ENCODE peak calls at places on chromosomes 16 and 17, in ten cellular contexts. U, E, I, H, J, W, S, F, O and Q are unnamed samples. For H3K36me3, the result is how much of the 10 kb centered on the place peaks cover.

GRCh38 chr16:19595043-19595767 is 39.7 kb downstream of the VPS35L start:
- DNase-seq in U (no peak), E (no peak), I (peak), H (peak), J (peak), W (no peak), S (peak), F (no peak), O (peak), Q (no peak)

GRCh38 chr17:12024332-12024731 is 3.7 kb downstream of the MAP2K4 start:
- DNase-seq in U (peak), E (no peak), I (no peak), H (peak), J (peak), W (no peak), S (no peak), F (peak), O (no peak), Q (no peak)

GRCh38 chr16:75250089-75250808 is 1.2 kb downstream of the BCAR1 start:
- DNase-seq in U (no peak), E (no peak), I (peak), H (peak), J (no peak), W (no peak), S (peak), F (no peak), O (peak), Q (no peak)

GRCh38 chr16:56203052-56203451 is 11.8 kb downstream of the GNAO1 start:
- DNase-seq in U (peak), E (no peak), I (no peak), H (no peak), J (no peak), W (peak), S (no peak), F (peak), O (peak), Q (no peak)

GRCh38 chr17:1107777-1108559 is 71.8 kb downstream of the ABR start:
- DNase-seq in U (peak), E (no peak), I (no peak), H (no peak), J (no peak), W (peak), S (no peak), F (no peak), O (peak), Q (no peak)

GRCh38 chr17:73952498-73953205 is 250.8 kb upstream of the RPL38 start:
- DNase-seq in U (no peak), E (peak), I (no peak), H (no peak), J (no peak), W (peak), S (no peak), F (no peak), O (peak), Q (peak)

GRCh38 chr17:50719924-50720805 is 762 bp downstream of the LUC7L3 start:
- DNase-seq in U (no peak), E (no peak), I (no peak), H (peak), J (no peak), W (no peak), S (no peak), F (no peak), O (no peak), Q (no peak)

GRCh38 chr17:64147110-64148016 is 17.4 kb upstream of the ERN1 start:
- DNase-seq in U (peak), E (no peak), I (no peak), H (peak), J (no peak), W (no peak), S (no peak), F (no peak), O (no peak), Q (no peak)

GRCh38 chr17:20223808-20224328 is 214.7 kb downstream of the SPECC1 start:
- DNase-seq in U (peak), E (no peak), I (no peak), H (peak), J (no peak), W (peak), S (no peak), F (no peak), O (no peak), Q (no peak)

GRCh38 chr17:37847811-37848331 is 76.3 kb upstream of the TBC1D3K start:
- DNase-seq in U (peak), E (no peak), I (no peak), H (no peak), J (no peak), W (no peak), S (no peak), F (no peak), O (no peak), Q (no peak)

GRCh38 chr16:89172901-89173628 is 1.5 kb downstream of the CDH15 start:
- DNase-seq in U (no peak), E (no peak), I (no peak), H (no peak), J (no peak), W (no peak), S (no peak), F (no peak), O (no peak), Q (no peak)

GRCh38 chr16:89172171-89172900 is 788 bp downstream of the CDH15 start:
- DNase-seq in U (no peak), E (no peak), I (no peak), H (no peak), J (no peak), W (no peak), S (no peak), F (no peak), O (no peak), Q (no peak)

GRCh38 chr16:89170346-89171215 is 967 bp upstream of the CDH15 start:
- DNase-seq in U (no peak), E (no peak), I (no peak), H (peak), J (no peak), W (peak), S (peak), F (peak), O (no peak), Q (peak)

GRCh38 chr16:89169778-89170177 is 1.8 kb upstream of the CDH15 start:
- DNase-seq in U (no peak), E (no peak), I (no peak), H (no peak), J (no peak), W (no peak), S (no peak), F (no peak), O (no peak), Q (no peak)

DNA sequence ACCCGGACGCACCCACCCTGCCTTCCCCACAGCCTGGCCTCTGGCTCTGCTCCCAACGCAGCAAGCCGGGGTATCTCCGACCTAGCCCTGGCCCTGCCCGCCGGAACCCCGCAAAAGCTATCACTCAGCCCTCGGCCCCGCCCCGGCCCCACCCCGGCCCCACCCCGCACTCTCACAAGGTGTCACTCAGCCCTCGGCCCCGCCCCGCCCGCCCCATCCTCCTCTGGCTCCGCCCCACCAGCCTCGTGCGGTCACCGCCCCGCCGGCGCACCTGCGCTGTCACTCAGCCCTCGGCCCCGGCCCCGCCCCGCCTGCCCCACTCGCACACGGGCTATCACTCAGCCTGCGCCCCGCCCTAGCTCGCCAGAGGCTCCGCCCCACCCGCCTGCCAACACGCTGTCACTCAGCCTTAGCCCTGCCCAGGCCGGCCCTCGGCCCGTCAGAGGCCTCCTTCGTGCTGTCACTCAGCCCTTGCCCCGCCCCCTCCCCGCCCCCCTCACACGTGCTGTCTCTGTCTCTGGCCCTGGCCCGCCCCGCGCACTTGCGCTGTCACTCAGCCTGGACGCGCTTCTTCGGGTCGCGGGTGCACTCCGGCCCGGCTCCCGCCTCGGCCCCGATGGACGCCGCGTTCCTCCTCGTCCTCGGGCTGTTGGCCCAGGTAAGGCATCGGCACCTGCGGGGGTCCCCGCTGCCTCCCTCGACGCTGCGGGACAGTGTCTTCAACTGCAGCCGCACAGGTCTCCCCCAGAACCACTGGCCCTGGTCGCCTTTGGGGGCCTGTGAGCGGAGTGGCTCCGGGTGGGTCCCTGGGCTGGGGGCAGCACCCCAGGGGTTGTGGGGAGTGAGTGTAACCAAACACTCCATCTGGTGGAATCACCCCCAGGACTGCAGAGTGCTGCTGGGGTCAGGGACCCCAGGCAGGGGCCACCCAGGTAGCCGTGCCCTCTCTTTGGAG is at the start of gene CDH15:
- DNase-seq in U (peak), E (peak), I (peak), H (peak), J (peak), W (peak), S (peak), F (peak), O (peak), Q (peak)
- H3K4me3 ChIP-seq in U (peak), E (peak), I (peak), H (peak), J (no peak), W (peak), S (no peak), F (peak), O (peak), Q (peak)

GRCh38 chr17:34616148-34616547 is 36.8 kb downstream of the TMEM132E start:
- DNase-seq in U (no peak), E (peak), I (no peak), H (no peak), J (no peak), W (no peak), S (no peak), F (no peak), O (no peak), Q (no peak)

GRCh38 chr17:34619687-34620217 is 40.4 kb downstream of the TMEM132E start:
- DNase-seq in U (no peak), E (no peak), I (no peak), H (no peak), J (no peak), W (no peak), S (no peak), F (no peak), O (no peak), Q (no peak)

GRCh38 chr17:34615326-34615725 is 35.9 kb downstream of the TMEM132E start:
- DNase-seq in U (no peak), E (no peak), I (no peak), H (no peak), J (no peak), W (no peak), S (no peak), F (no peak), O (no peak), Q (no peak)

GRCh38 chr17:34614698-34615097 is 35.3 kb downstream of the TMEM132E start:
- DNase-seq in U (no peak), E (no peak), I (no peak), H (no peak), J (no peak), W (no peak), S (no peak), F (no peak), O (no peak), Q (no peak)

GRCh38 chr17:34617398-34617797 is 38.0 kb downstream of the TMEM132E start:
- DNase-seq in U (no peak), E (no peak), I (no peak), H (no peak), J (no peak), W (no peak), S (no peak), F (no peak), O (no peak), Q (no peak)
- TF ChIP-seq CTCF in U (no peak), E (no peak), I (no peak), H (no peak), J (no peak), W (no peak), S (no peak), F (no peak), O (no peak), Q (no peak)

GRCh38 chr17:47685556-47686275 is 8.2 kb upstream of the TBKBP1 start:
- DNase-seq in U (no peak), E (no peak), I (no peak), H (no peak), J (no peak), W (no peak), S (no peak), F (no peak), O (no peak), Q (no peak)
- H3K36me3 ChIP-seq in U (under half), E (under half), I (under half), H (under half), J (under half), W (under half), S (under half), F (under half), O (under half), Q (under half)

DNA sequence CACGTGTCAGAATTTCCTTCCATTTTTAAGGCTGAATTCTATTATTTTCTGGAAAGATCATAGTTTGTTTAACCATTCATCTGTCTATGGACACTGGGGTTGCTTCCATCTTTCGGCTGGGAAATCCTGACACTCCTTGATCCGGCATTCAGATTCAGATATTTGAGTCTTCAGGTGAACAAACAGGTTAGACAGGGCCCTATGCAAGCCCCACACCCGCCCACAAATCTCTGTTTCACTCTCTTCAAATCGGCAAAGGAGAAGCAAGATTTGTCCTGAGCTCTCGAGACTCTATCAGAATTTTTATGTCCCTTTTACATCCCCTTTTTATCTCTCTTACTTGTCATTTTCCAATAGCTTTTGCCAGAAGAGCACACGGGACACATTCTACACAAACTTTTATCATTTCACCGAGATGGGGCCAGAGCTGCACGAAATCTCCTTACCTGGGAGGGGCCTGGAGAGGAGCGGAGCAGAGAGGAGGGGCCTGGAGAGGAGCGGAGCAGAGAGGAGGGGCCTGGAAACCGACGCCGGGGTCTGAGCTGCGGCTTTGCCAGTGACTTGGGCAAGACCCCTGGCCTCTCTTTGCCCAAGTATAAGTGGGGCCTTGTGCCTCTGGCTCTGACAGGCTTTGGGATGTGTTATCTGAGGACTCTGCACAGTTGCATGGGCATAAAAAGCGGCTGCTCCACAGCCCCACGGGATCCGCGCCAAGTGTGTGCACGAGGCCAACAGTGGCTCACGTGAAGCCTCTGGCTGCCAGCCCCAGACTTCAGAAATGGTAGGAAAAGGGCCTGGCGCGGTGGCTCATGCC is 54.3 kb upstream of the RBFOX3 start:
- DNase-seq in U (peak), E (peak), I (peak), H (peak), J (no peak), W (peak), S (peak), F (peak), O (peak), Q (no peak)
- H3K4me3 ChIP-seq in U (peak), E (no peak), I (no peak), H (peak), J (no peak), W (peak), S (no peak), F (peak), O (no peak), Q (no peak)

GRCh38 chr16:55073830-55074229 is 143.2 kb downstream of the IRX5 start:
- DNase-seq in U (no peak), E (no peak), I (no peak), H (no peak), J (no peak), W (no peak), S (no peak), F (no peak), O (no peak), Q (no peak)
- TF ChIP-seq CTCF in U (no peak), E (no peak), I (no peak), H (no peak), J (no peak), W (no peak), S (no peak), F (no peak), O (no peak), Q (no peak)

DNA sequence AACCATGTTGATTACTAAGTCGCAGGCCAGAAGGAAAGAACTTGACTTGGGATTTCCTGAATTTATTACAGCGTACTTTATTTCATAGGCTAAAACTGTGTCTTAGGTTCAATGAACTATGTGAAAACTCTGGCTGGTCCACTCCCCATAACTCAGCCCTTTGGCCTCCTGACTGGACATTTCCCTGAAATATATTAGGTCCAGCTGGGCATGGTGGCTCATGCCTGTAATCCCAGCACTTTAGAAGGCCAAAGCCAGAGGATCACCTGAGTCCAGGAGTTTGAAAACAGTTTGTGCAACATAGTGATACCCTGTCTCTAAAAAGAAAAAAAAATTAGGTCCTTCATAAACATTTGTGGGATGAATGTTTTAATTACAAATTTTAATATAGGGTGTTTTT is 97.0 kb downstream of the CYLD start:
- DNase-seq in U (no peak), E (no peak), I (no peak), H (no peak), J (no peak), W (peak), S (no peak), F (no peak), O (no peak), Q (no peak)
- H3K36me3 ChIP-seq in U (under half), E (under half), I (under half), H (under half), J (under half), W (under half), S (under half), F (under half), O (under half), Q (under half)

GRCh38 chr17:58186591-58186990 is 5.9 kb upstream of the EPX start:
- DNase-seq in U (no peak), E (no peak), I (no peak), H (no peak), J (no peak), W (no peak), S (no peak), F (no peak), O (no peak), Q (no peak)

GRCh38 chr17:58191259-58191896 is 1.1 kb upstream of the EPX start:
- DNase-seq in U (no peak), E (no peak), I (no peak), H (no peak), J (no peak), W (no peak), S (no peak), F (no peak), O (no peak), Q (no peak)

GRCh38 chr17:58187675-58188074 is 4.9 kb upstream of the EPX start:
- DNase-seq in U (no peak), E (no peak), I (no peak), H (no peak), J (no peak), W (no peak), S (no peak), F (no peak), O (no peak), Q (no peak)

GRCh38 chr17:58187063-58187462 is 5.5 kb upstream of the EPX start:
- DNase-seq in U (no peak), E (no peak), I (no peak), H (no peak), J (no peak), W (no peak), S (no peak), F (no peak), O (no peak), Q (no peak)

DNA sequence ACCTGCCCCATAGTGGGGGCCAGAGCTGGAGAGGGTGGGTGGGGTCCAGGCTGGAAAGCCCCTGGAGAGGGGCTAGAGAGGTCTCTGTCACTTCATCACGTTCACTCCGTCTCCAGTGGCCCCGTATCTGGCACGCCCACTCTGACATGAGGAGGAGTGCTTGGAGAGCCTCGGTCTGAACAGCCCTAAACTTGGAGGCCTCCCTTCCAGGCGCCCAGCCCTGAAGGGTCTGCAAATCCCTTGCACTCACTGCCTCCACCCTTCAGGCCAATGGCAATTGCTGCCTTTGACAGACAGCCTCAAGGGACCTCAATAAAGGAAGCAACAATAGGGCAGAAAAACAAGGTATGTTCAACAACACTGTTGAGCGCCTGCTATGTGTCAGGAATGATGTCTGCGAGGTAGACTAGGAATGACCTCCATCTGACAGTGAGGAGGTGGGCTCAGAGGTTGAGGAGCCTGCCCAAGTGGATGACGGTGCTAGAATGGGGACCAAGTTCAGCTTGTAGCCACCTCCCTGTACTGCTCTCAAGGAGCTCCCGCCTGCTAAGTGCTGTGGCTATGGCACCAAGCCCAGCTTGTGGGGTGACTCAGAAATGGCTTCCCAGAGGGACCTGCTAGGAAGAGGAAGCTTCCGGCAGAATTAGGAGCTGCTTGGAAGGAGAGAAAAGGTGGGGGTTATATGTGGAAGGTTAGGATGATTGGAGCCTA is 2.9 kb upstream of the EPX start:
- DNase-seq in U (peak), E (no peak), I (no peak), H (peak), J (peak), W (no peak), S (no peak), F (peak), O (peak), Q (no peak)
- H3K4me3 ChIP-seq in U (no peak), E (no peak), I (no peak), H (no peak), J (no peak), W (no peak), S (no peak), F (no peak), O (no peak), Q (no peak)

GRCh38 chr16:28879841-28880588 is 1.7 kb downstream of the ATP2A1 start:
- DNase-seq in U (peak), E (peak), I (peak), H (peak), J (peak), W (peak), S (peak), F (peak), O (peak), Q (peak)
- TF ChIP-seq CTCF in U (no peak), E (no peak), I (no peak), H (no peak), J (no peak), W (no peak), S (no peak), F (no peak), O (no peak), Q (no peak)

GRCh38 chr16:31087481-31087880 is 1.3 kb downstream of the PRSS53 start:
- DNase-seq in U (no peak), E (no peak), I (no peak), H (no peak), J (no peak), W (no peak), S (no peak), F (no peak), O (no peak), Q (no peak)

GRCh38 chr16:31089199-31089598 is 456 bp upstream of the PRSS53 start:
- DNase-seq in U (no peak), E (no peak), I (no peak), H (no peak), J (no peak), W (no peak), S (no peak), F (no peak), O (no peak), Q (no peak)

GRCh38 chr16:31086629-31086906 is 2.2 kb downstream of the PRSS53 start:
- DNase-seq in U (no peak), E (no peak), I (no peak), H (no peak), J (no peak), W (no peak), S (no peak), F (no peak), O (no peak), Q (no peak)

GRCh38 chr16:31088459-31089183 is at the start of gene PRSS53:
- DNase-seq in U (no peak), E (no peak), I (no peak), H (no peak), J (no peak), W (no peak), S (no peak), F (no peak), O (no peak), Q (no peak)

GRCh38 chr16:31087971-31088370 is 772 bp downstream of the PRSS53 start:
- DNase-seq in U (no peak), E (no peak), I (no peak), H (no peak), J (no peak), W (no peak), S (no peak), F (no peak), O (no peak), Q (no peak)
- H3K36me3 ChIP-seq in U (under half), E (under half), I (under half), H (under half), J (under half), W (under half), S (under half), F (under half), O (half or more), Q (under half)